ENCODE peak calls at places on chromosomes 7 and 10, in six cellular contexts. J is adrenal gland, M is vagina, Q is GM12891, A is testis, X is gastrocnemius medialis. K is an unnamed sample.

GRCh38 chr7:104064969-104065387 is 75.5 kb upstream of the RELN start:
- DNase-seq in A (no peak), J (no peak), M (no peak), X (no peak), Q (no peak), K (no peak)

GRCh38 chr7:116984917-116985316 is 31.6 kb downstream of the ST7 start:
- DNase-seq in J (no peak), A (no peak), M (no peak), X (no peak), Q (no peak), K (no peak)

GRCh38 chr10:76352300-76352699 is 920.9 kb downstream of the LRMDA start:
- DNase-seq in J (no peak), M (no peak), X (no peak), Q (no peak), A (no peak), K (peak; percentile 53)

GRCh38 chr7:106757846-106758245 is 96.9 kb upstream of the CCDC71L start:
- DNase-seq in M (no peak), X (peak; percentile 6), Q (no peak), A (peak; percentile 30), J (no peak), K (no peak)

GRCh38 chr10:116866987-116867595 is 17.8 kb downstream of the ENO4 start:
- DNase-seq in A (no peak), J (no peak), Q (no peak), X (no peak), M (peak; percentile 20), K (no peak)

GRCh38 chr10:126663328-126663727 is 7.2 kb downstream of the C10orf90 start:
- DNase-seq in M (no peak), J (no peak), A (no peak), Q (no peak), X (peak; percentile 31), K (no peak)

GRCh38 chr7:141074162-141074989 is 512 bp downstream of the TMEM178B start:
- DNase-seq in J (peak; percentile 37), X (no peak), M (peak; percentile 60), Q (peak; percentile 16), A (peak; percentile 58), K (no peak)

GRCh38 chr7:34298492-34298891 is 359.5 kb upstream of the NPSR1 start:
- DNase-seq in A (no peak), J (no peak), X (no peak), Q (no peak), M (no peak), K (no peak)

GRCh38 chr7:21357146-21358097 is 70.5 kb upstream of the SP4 start:
- DNase-seq in J (no peak), X (no peak), A (no peak), M (no peak), Q (no peak), K (no peak)

GRCh38 chr10:113539789-113540188 is 13.1 kb upstream of the HABP2 start:
- DNase-seq in M (no peak), X (no peak), J (peak; percentile 35), Q (no peak), A (no peak), K (peak; percentile 19)

GRCh38 chr7:24457215-24457549 is 116.1 kb upstream of the PALS2 start:
- DNase-seq in J (no peak), Q (no peak), A (no peak), X (no peak), M (no peak), K (no peak)

GRCh38 chr10:92755725-92756124 is 66.0 kb downstream of the HHEX start:
- DNase-seq in J (no peak), X (no peak), M (no peak), Q (no peak), A (no peak), K (no peak)

GRCh38 chr7:106075937-106076336 is 36.2 kb downstream of the SYPL1 start:
- DNase-seq in J (no peak), M (no peak), X (no peak), A (no peak), Q (no peak), K (no peak)

GRCh38 chr10:20622522-20623270 is 274.4 kb downstream of the NEBL start:
- DNase-seq in J (no peak), A (no peak), Q (no peak), M (no peak), X (no peak), K (no peak)

DNA sequence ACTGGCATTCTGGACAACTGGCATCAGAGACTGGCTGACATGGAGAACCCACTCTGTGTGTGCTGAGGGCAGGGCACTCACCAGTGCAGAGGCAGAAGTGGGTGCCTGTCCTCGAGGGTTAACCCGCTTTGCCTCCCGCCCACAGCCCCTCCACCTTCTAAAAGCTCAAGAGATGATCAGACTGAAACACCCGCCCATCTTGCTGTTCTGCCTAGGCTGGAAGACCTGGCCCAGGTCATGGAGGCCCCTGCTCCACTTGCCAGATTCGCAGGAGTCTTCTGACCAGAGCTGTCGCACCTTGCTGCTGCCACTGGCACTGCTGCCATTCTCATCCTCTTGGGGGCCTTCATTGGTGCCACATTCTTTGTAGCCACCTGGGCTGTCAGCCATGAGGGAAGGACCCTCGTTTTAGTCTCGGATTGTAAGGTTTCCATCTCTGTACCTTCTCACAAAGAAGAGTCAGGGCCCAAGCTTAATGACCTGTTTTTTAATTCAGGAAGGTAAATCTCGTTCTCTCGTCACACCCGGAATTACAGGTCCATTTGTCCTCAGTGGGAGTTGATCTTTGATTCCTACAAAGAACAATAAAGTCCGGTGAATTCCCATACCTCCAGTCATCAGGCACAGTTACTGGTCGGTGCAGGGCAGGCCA is 1.9 kb downstream of the CYREN start:
- DNase-seq in A (no peak), J (no peak), X (no peak), M (no peak), Q (no peak), K (no peak)
- TF ChIP-seq POLR2A in A (no peak), J (no peak), X (no peak), M (no peak), Q (no peak), K (no peak)

GRCh38 chr10:121941532-121941931 is 13.7 kb upstream of the ATE1 start:
- DNase-seq in X (no peak), Q (no peak), A (no peak), J (no peak), M (no peak), K (no peak)

GRCh38 chr10:121930729-121931085 is 2.9 kb upstream of the ATE1 start:
- DNase-seq in Q (no peak), A (no peak), M (no peak), X (no peak), J (no peak), K (no peak)

GRCh38 chr10:121936295-121936694 is 8.5 kb upstream of the ATE1 start:
- DNase-seq in Q (no peak), X (no peak), J (no peak), M (no peak), A (no peak), K (no peak)

GRCh38 chr10:121935702-121936101 is 7.9 kb upstream of the ATE1 start:
- DNase-seq in J (no peak), Q (no peak), A (no peak), X (no peak), M (no peak), K (no peak)
- TF ChIP-seq POLR2A in J (no peak), Q (no peak), A (no peak), X (no peak), M (no peak), K (no peak)

DNA sequence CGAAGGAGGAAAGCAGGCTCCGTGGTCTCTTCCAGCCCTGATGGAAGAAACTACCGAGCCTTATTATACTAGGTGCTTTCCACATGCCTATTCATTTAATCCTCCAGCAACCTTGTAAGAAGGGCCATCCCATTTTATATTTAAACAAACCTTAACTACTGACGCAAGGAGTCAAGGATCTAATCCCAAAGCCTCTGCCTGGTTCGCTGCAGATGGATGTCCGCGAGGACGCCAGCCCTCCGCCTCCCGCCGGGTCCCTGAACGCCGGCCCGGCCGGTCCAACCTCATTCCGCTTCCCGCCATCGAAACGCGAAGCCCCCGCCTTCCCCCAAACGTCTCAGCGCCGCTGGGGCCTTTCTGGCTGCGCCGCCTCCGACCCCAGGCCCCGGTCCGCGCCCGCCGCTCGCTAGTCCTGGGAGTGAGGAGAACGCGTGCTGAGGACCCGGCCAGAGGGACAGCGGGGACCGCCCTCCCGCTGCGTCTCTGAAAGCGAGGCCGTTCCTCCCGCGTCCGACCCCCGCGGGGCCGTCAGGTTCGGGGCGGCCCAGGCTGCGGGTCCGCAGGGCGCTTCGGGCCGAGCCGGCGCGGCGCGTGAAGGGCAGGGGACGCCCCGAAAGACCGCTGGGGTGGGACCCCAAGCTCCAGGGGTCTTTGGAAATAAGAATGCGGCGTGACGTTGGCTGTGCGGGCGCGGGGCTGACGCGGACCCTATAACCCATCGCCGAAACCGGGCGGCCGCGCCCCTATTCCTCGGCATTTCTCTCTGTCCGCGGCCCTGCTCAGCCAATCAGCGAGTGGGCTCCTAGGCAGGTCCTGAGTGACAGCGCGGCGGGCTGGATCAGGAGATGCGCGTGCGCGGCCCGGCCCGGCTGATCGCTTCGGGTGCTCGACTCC is 448 bp upstream of the ATP6V0E2 start:
- DNase-seq in J (peak; percentile 93), M (peak; percentile 96), A (peak; percentile 98), Q (peak; percentile 98), X (peak; percentile 95), K (no peak)
- TF ChIP-seq POLR2A in J (peak; percentile 61), M (peak; percentile 44), A (no peak), Q (no peak), X (peak; percentile 82), K (peak; percentile 24)

GRCh38 chr7:2383543-2384274 is 19.7 kb upstream of the CHST12 start:
- DNase-seq in A (no peak), Q (no peak), J (no peak), X (no peak), M (no peak), K (no peak)
- TF ChIP-seq POLR2A in A (no peak), Q (no peak), J (no peak), X (no peak), M (no peak), K (no peak)

GRCh38 chr7:192035-192649 is at the start of gene FAM20C:
- DNase-seq in A (peak; percentile 82), J (peak; percentile 85), X (peak; percentile 80), Q (peak; percentile 53), M (no peak), K (peak; percentile 99)
- TF ChIP-seq POLR2A in A (no peak), J (peak; percentile 85), X (peak; percentile 94), Q (no peak), M (peak; percentile 78), K (peak; percentile 47)

GRCh38 chr7:130010689-130011412 is 40.3 kb downstream of the ZC3HC1 start:
- DNase-seq in Q (peak; percentile 51), X (peak; percentile 54), M (no peak), J (peak; percentile 89), A (peak; percentile 95), K (peak; percentile 30)
- TF ChIP-seq POLR2A in Q (no peak), X (no peak), M (no peak), J (no peak), A (no peak), K (no peak)

DNA sequence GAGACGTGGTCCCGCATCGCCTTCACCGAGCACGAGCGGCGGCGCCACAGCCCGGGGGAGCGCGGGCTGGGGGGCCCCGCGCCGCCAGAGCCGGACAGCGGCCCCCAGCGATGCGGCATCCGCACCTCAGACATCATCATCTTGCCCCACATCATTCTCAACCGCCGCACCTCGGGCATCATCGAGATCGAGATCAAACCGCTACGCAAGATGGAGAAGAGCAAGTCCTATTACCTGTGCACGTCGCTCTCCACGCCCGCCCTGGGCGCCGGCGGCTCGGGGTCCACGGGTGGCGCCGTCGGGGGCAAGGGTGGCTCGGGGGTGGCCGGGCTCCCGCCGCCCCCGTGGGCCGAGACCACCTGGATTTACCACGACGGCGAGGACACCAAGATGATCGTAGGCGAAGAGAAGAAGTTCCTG is 733 bp downstream of the CNNM2 start:
- DNase-seq in A (peak; percentile 31), J (peak; percentile 45), M (no peak), Q (no peak), X (no peak), K (no peak)
- TF ChIP-seq POLR2A in A (no peak), J (no peak), M (no peak), Q (no peak), X (no peak), K (no peak)

K was measured in H54.